ENCODE peak calls at places on chromosomes 12 and 14, in four cellular contexts. One of them, this sample, is unnamed.

GRCh38 chr12:68267892-68268396 is 14.5 kb upstream of the IL22 start:
- DNase-seq in colonic mucosa: no peak
- DNase-seq in bronchial epithelial cell: no peak
- DNase-seq in psoas muscle: no peak
- DNase-seq in this sample: no peak

GRCh38 chr12:19150273-19150895 is 20.9 kb downstream of the PLEKHA5 start:
- DNase-seq in psoas muscle: no peak
- DNase-seq in bronchial epithelial cell: no peak
- DNase-seq in colonic mucosa: no peak
- DNase-seq in this sample: no peak

GRCh38 chr12:848519-849191 is 96.3 kb downstream of the WNK1 start:
- DNase-seq in colonic mucosa: no peak
- DNase-seq in psoas muscle: no peak
- DNase-seq in bronchial epithelial cell: no peak
- DNase-seq in this sample: peak

GRCh38 chr14:65846469-65846868 is 433.9 kb downstream of the FUT8 start:
- DNase-seq in colonic mucosa: no peak
- DNase-seq in bronchial epithelial cell: peak
- DNase-seq in psoas muscle: no peak
- DNase-seq in this sample: peak

GRCh38 chr12:120470150-120470817 is 736 bp upstream of the SRSF9 start:
- DNase-seq in bronchial epithelial cell: no peak
- DNase-seq in colonic mucosa: peak
- DNase-seq in psoas muscle: no peak
- DNase-seq in this sample: no peak

GRCh38 chr12:7729683-7730195 is 17.4 kb downstream of the CLEC4C start:
- DNase-seq in bronchial epithelial cell: no peak
- DNase-seq in colonic mucosa: no peak
- DNase-seq in psoas muscle: no peak
- DNase-seq in this sample: no peak

GRCh38 chr12:121240484-121241202 is 30.7 kb downstream of the P2RX4 start:
- DNase-seq in psoas muscle: peak
- DNase-seq in colonic mucosa: peak
- DNase-seq in bronchial epithelial cell: no peak
- DNase-seq in this sample: peak

GRCh38 chr14:89814126-89814525 is 140.4 kb downstream of the EFCAB11 start:
- DNase-seq in bronchial epithelial cell: no peak
- DNase-seq in psoas muscle: no peak
- DNase-seq in colonic mucosa: no peak
- DNase-seq in this sample: no peak

GRCh38 chr14:20998674-20999366 is at the start of gene SLC39A2:
- DNase-seq in colonic mucosa: peak
- DNase-seq in psoas muscle: no peak
- DNase-seq in bronchial epithelial cell: peak
- DNase-seq in this sample: no peak

GRCh38 chr14:104887623-104888488 is 22.8 kb downstream of the CEP170B start:
- DNase-seq in psoas muscle: peak
- DNase-seq in colonic mucosa: no peak
- DNase-seq in bronchial epithelial cell: no peak
- DNase-seq in this sample: no peak

GRCh38 chr12:18250313-18250916 is 10.9 kb upstream of the PIK3C2G start:
- DNase-seq in psoas muscle: no peak
- DNase-seq in colonic mucosa: peak
- DNase-seq in bronchial epithelial cell: peak
- DNase-seq in this sample: peak

GRCh38 chr12:104938371-104938770 is 19.7 kb downstream of the SLC41A2 start:
- DNase-seq in bronchial epithelial cell: no peak
- DNase-seq in psoas muscle: no peak
- DNase-seq in colonic mucosa: no peak
- DNase-seq in this sample: no peak

GRCh38 chr12:11652351-11653040 is 3.0 kb downstream of the ETV6 start:
- DNase-seq in colonic mucosa: peak
- DNase-seq in psoas muscle: no peak
- DNase-seq in bronchial epithelial cell: peak
- DNase-seq in this sample: peak

GRCh38 chr12:42325776-42326465 is at the start of the genes PPHLN1 and ZCRB1:
- DNase-seq in bronchial epithelial cell: peak
- DNase-seq in colonic mucosa: peak
- DNase-seq in psoas muscle: peak
- DNase-seq in this sample: peak

GRCh38 chr12:78275886-78276285 is 445.2 kb downstream of the NAV3 start:
- DNase-seq in bronchial epithelial cell: no peak
- DNase-seq in psoas muscle: no peak
- DNase-seq in colonic mucosa: no peak
- DNase-seq in this sample: no peak

GRCh38 chr12:2765608-2766007 is 29.2 kb upstream of the FKBP4 start:
- DNase-seq in psoas muscle: no peak
- DNase-seq in colonic mucosa: no peak
- DNase-seq in bronchial epithelial cell: no peak
- DNase-seq in this sample: no peak

GRCh38 chr12:57388425-57388824 is 42.4 kb downstream of the R3HDM2 start:
- DNase-seq in bronchial epithelial cell: no peak
- DNase-seq in psoas muscle: no peak
- DNase-seq in colonic mucosa: no peak
- DNase-seq in this sample: no peak

GRCh38 chr12:31872831-31873604 is 86.2 kb upstream of the RESF1 start:
- DNase-seq in bronchial epithelial cell: no peak
- DNase-seq in colonic mucosa: no peak
- DNase-seq in psoas muscle: no peak
- DNase-seq in this sample: no peak

DNA sequence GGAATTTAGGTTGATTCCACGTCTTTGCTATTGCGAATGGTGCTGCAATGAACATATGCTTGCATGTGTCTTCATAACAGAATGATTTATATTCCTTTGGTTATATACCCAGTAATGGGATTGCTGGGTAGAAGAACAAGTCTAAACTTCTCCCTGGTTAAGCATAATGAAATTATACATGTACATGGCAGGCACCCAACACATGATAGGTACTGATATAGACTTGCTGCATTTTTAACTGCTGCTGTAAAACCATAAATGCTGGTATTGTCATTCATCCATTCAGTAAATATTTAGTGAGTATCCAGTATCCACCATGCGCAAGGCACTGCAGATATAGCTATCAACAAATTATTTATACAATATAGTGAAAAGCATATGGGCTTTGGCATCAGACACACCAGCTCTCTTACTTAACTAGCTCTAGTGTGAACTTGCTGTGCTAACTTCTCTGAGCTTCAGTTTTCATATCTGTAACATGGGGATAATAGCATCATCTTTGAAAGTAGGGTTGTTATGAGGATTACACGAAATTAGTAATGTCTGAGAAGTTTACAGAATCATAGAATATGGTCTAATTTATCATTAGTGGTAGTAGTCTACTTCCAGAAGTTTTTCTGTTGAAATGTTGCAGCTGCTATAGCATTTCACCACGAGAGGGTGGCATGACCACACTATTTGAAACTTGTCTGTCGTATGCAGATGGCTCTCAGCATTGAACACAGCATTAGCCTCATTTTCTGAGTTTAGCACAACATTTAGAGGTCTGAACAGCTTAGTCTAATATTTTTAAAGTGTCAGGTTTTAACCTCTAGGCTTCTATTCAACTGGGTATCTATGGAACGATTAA is 32.0 kb upstream of the SEL1L start:
- DNase-seq in colonic mucosa: no peak
- DNase-seq in psoas muscle: no peak
- DNase-seq in bronchial epithelial cell: peak
- DNase-seq in this sample: peak
- TF ChIP-seq CTCF in colonic mucosa: peak
- TF ChIP-seq CTCF in psoas muscle: peak
- TF ChIP-seq CTCF in bronchial epithelial cell: peak
- TF ChIP-seq CTCF in this sample: peak

GRCh38 chr14:34496679-34497513 is 34.9 kb upstream of the SPTSSA start:
- DNase-seq in bronchial epithelial cell: peak
- DNase-seq in psoas muscle: peak
- DNase-seq in colonic mucosa: peak
- DNase-seq in this sample: no peak
- TF ChIP-seq CTCF in bronchial epithelial cell: peak
- TF ChIP-seq CTCF in psoas muscle: peak
- TF ChIP-seq CTCF in colonic mucosa: no peak
- TF ChIP-seq CTCF in this sample: no peak

GRCh38 chr12:72560370-72560769 is 288.2 kb downstream of the TRHDE start:
- DNase-seq in colonic mucosa: no peak
- DNase-seq in bronchial epithelial cell: no peak
- DNase-seq in psoas muscle: no peak
- DNase-seq in this sample: no peak
- TF ChIP-seq CTCF in colonic mucosa: no peak
- TF ChIP-seq CTCF in bronchial epithelial cell: no peak
- TF ChIP-seq CTCF in psoas muscle: no peak
- TF ChIP-seq CTCF in this sample: no peak

DNA sequence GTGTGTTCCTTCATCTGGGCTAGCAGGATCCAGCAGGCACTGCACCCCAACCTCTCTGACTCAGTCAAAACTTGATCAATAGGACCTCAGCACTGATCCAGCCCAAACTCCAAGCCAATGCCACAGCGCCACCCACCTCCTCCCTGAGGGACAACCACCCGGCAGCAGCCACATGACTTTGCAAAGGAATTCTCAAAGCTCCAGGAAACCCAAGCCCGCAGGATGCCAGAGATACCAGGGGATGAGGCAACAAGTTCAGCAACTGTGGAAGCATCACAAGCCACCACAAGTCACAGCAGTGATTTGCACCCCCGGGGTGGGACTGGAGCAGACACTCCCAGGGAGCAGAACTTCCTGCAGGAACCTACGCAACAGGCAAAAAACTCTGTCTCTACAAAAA is 37.3 kb downstream of the ACTN1 start:
- DNase-seq in bronchial epithelial cell: peak
- DNase-seq in colonic mucosa: no peak
- DNase-seq in psoas muscle: no peak
- DNase-seq in this sample: no peak
- TF ChIP-seq CTCF in bronchial epithelial cell: peak
- TF ChIP-seq CTCF in colonic mucosa: no peak
- TF ChIP-seq CTCF in psoas muscle: peak
- TF ChIP-seq CTCF in this sample: no peak

GRCh38 chr12:14810953-14811483 is 3.0 kb downstream of the SMCO3 start:
- DNase-seq in psoas muscle: no peak
- DNase-seq in bronchial epithelial cell: peak
- DNase-seq in colonic mucosa: peak
- DNase-seq in this sample: no peak
- TF ChIP-seq CTCF in psoas muscle: peak
- TF ChIP-seq CTCF in bronchial epithelial cell: peak
- TF ChIP-seq CTCF in colonic mucosa: peak
- TF ChIP-seq CTCF in this sample: peak

GRCh38 chr14:80584638-80585505 is 356.7 kb downstream of the CEP128 start:
- DNase-seq in bronchial epithelial cell: peak
- DNase-seq in psoas muscle: no peak
- DNase-seq in colonic mucosa: no peak
- DNase-seq in this sample: no peak

GRCh38 chr14:80585506-80585835 is 356.1 kb downstream of the CEP128 start:
- DNase-seq in bronchial epithelial cell: no peak
- DNase-seq in psoas muscle: no peak
- DNase-seq in colonic mucosa: no peak
- DNase-seq in this sample: no peak

GRCh38 chr14:80586116-80586515 is 355.4 kb downstream of the CEP128 start:
- DNase-seq in colonic mucosa: no peak
- DNase-seq in bronchial epithelial cell: no peak
- DNase-seq in psoas muscle: no peak
- DNase-seq in this sample: no peak

DNA sequence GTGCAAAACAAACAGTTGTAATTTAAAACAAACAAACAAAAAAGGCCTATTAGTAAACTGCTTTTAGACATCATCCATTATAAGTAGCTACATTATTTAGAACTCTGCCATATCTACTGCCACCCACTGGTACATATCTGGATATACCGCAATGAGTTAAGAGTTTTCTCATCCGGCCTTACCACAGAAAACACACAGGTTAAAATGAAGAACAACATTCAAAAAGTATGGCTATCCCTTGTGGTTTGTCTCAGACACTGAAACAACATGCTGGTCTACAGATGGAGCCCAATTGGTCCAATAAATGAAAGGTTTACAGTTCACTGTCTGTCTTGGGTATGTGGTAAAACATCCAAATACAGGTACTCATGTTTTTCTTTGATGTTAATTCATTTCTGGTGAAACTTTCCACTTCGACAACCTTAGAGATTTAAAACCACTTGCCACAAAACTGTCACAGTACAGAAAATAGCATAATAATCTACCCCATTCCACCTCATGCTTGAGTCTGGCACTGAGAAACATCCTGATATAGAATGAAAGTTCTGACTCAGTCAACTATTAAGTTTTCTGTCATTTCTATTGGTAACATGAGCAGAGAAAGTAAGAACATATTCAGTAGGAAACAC is 354.3 kb downstream of the CEP128 start:
- DNase-seq in bronchial epithelial cell: peak
- DNase-seq in colonic mucosa: no peak
- DNase-seq in psoas muscle: no peak
- DNase-seq in this sample: peak
- TF ChIP-seq CTCF in bronchial epithelial cell: peak
- TF ChIP-seq CTCF in colonic mucosa: peak
- TF ChIP-seq CTCF in psoas muscle: peak
- TF ChIP-seq CTCF in this sample: no peak

GRCh38 chr14:60188696-60189095 is 23.5 kb upstream of the DHRS7 start:
- DNase-seq in psoas muscle: no peak
- DNase-seq in bronchial epithelial cell: no peak
- DNase-seq in colonic mucosa: no peak
- DNase-seq in this sample: no peak

GRCh38 chr14:60189923-60190840 is 25.0 kb upstream of the DHRS7 start:
- DNase-seq in colonic mucosa: no peak
- DNase-seq in bronchial epithelial cell: no peak
- DNase-seq in psoas muscle: no peak
- DNase-seq in this sample: no peak

GRCh38 chr14:60184597-60185555 is 19.7 kb upstream of the DHRS7 start:
- DNase-seq in psoas muscle: no peak
- DNase-seq in colonic mucosa: no peak
- DNase-seq in bronchial epithelial cell: no peak
- DNase-seq in this sample: no peak

GRCh38 chr14:60183724-60184596 is 18.8 kb upstream of the DHRS7 start:
- DNase-seq in colonic mucosa: no peak
- DNase-seq in psoas muscle: no peak
- DNase-seq in bronchial epithelial cell: peak
- DNase-seq in this sample: no peak

DNA sequence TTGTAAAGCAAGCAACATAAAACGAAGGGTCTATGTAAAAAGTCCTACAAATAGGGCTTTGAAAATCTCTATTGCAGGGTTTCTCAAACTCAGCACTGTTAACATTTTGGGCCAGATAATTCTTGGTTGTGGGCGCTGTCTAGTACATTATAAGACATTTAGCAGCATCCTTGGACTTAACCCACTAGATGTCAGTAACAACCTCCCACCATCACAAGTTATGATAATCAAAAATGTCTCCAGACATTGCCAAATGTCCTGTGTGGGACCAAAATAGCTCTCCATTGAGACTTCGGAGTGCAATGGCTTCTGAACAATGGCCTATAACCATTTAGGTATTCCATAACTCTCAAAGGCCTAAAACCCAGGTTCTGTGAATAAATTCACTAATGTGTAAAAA is 22.9 kb upstream of the DHRS7 start:
- DNase-seq in psoas muscle: no peak
- DNase-seq in bronchial epithelial cell: no peak
- DNase-seq in colonic mucosa: no peak
- DNase-seq in this sample: no peak
- TF ChIP-seq CTCF in psoas muscle: no peak
- TF ChIP-seq CTCF in bronchial epithelial cell: no peak
- TF ChIP-seq CTCF in colonic mucosa: no peak
- TF ChIP-seq CTCF in this sample: peak